ENCODE peak calls at places on chromosomes 6 and 20, in five cellular contexts. One of them, this sample, is unnamed.
A peak's percentile ranks its signal among the peaks of the same experiment; 100 is the strongest.

GRCh38 chr6:160519603-160520042 is 144.5 kb downstream of the LPA start:
- DNase-seq in OCI-LY7: no peak
- DNase-seq in AG04450: no peak
- DNase-seq in left lung: no peak
- DNase-seq in adrenal gland: no peak
- DNase-seq in this sample: no peak

GRCh38 chr6:77467038-77467437 is 3.7 kb upstream of the HTR1B start:
- DNase-seq in OCI-LY7: no peak
- DNase-seq in AG04450: no peak
- DNase-seq in left lung: no peak
- DNase-seq in adrenal gland: no peak
- DNase-seq in this sample: no peak

GRCh38 chr6:150915156-150915555 is 49.7 kb downstream of the MTHFD1L start:
- DNase-seq in OCI-LY7: no peak
- DNase-seq in AG04450: no peak
- DNase-seq in left lung: no peak
- DNase-seq in adrenal gland: no peak
- DNase-seq in this sample: no peak

GRCh38 chr6:68639826-68640505 is 4.9 kb downstream of the ADGRB3 start:
- DNase-seq in OCI-LY7: no peak
- DNase-seq in AG04450: no peak
- DNase-seq in left lung: no peak
- DNase-seq in adrenal gland: no peak
- DNase-seq in this sample: no peak

GRCh38 chr20:44552950-44553908 is 29.1 kb upstream of the PKIG start:
- DNase-seq in OCI-LY7: no peak
- DNase-seq in AG04450: peak; percentile 73
- DNase-seq in left lung: no peak
- DNase-seq in adrenal gland: no peak
- DNase-seq in this sample: no peak

GRCh38 chr20:58478141-58478805 is 36.9 kb downstream of the APCDD1L start:
- DNase-seq in OCI-LY7: no peak
- DNase-seq in AG04450: no peak
- DNase-seq in left lung: no peak
- DNase-seq in adrenal gland: no peak
- DNase-seq in this sample: no peak

GRCh38 chr6:157314705-157315321 is 8.5 kb downstream of the TMEM242 start:
- DNase-seq in OCI-LY7: peak; percentile 81
- DNase-seq in AG04450: peak; percentile 64
- DNase-seq in left lung: no peak
- DNase-seq in adrenal gland: no peak
- DNase-seq in this sample: no peak

GRCh38 chr6:26157150-26157837 is 70.1 kb downstream of the HFE start:
- DNase-seq in OCI-LY7: peak; percentile 92
- DNase-seq in AG04450: no peak
- DNase-seq in left lung: peak; percentile 76
- DNase-seq in adrenal gland: peak; percentile 75
- DNase-seq in this sample: peak; percentile 72

GRCh38 chr20:7984192-7984591 is 35.4 kb downstream of the TMX4 start:
- DNase-seq in OCI-LY7: no peak
- DNase-seq in AG04450: no peak
- DNase-seq in left lung: no peak
- DNase-seq in adrenal gland: no peak
- DNase-seq in this sample: no peak

GRCh38 chr6:140138311-140138994 is 764.0 kb upstream of the CITED2 start:
- DNase-seq in OCI-LY7: no peak
- DNase-seq in AG04450: no peak
- DNase-seq in left lung: no peak
- DNase-seq in adrenal gland: no peak
- DNase-seq in this sample: no peak

GRCh38 chr20:24497851-24498250 is 28.4 kb downstream of the SYNDIG1 start:
- DNase-seq in OCI-LY7: no peak
- DNase-seq in AG04450: no peak
- DNase-seq in left lung: no peak
- DNase-seq in adrenal gland: no peak
- DNase-seq in this sample: no peak

GRCh38 chr6:34497411-34497810 is 31.5 kb downstream of the PACSIN1 start:
- DNase-seq in OCI-LY7: no peak
- DNase-seq in AG04450: no peak
- DNase-seq in left lung: no peak
- DNase-seq in adrenal gland: no peak
- DNase-seq in this sample: no peak

GRCh38 chr20:3313681-3314080 is 74.7 kb upstream of the SLC4A11 start:
- DNase-seq in OCI-LY7: no peak
- DNase-seq in AG04450: no peak
- DNase-seq in left lung: no peak
- DNase-seq in adrenal gland: peak; percentile 51
- DNase-seq in this sample: no peak

GRCh38 chr6:25263602-25264001 is 15.6 kb upstream of the CARMIL1 start:
- DNase-seq in OCI-LY7: no peak
- DNase-seq in AG04450: no peak
- DNase-seq in left lung: no peak
- DNase-seq in adrenal gland: no peak
- DNase-seq in this sample: no peak

GRCh38 chr20:46129955-46130481 is 11.9 kb downstream of the CD40 start:
- DNase-seq in OCI-LY7: no peak
- DNase-seq in AG04450: no peak
- DNase-seq in left lung: no peak
- DNase-seq in adrenal gland: no peak
- DNase-seq in this sample: no peak

GRCh38 chr20:59723607-59724456 is 119.5 kb downstream of the PHACTR3 start:
- DNase-seq in OCI-LY7: no peak
- DNase-seq in AG04450: no peak
- DNase-seq in left lung: no peak
- DNase-seq in adrenal gland: no peak
- DNase-seq in this sample: no peak

GRCh38 chr6:88913471-88913870 is 49.9 kb downstream of the RNGTT start:
- DNase-seq in OCI-LY7: no peak
- DNase-seq in AG04450: no peak
- DNase-seq in left lung: no peak
- DNase-seq in adrenal gland: no peak
- DNase-seq in this sample: no peak

GRCh38 chr6:139407718-139408222 is 33.3 kb upstream of the CITED2 start:
- DNase-seq in OCI-LY7: no peak
- DNase-seq in AG04450: peak; percentile 74
- DNase-seq in left lung: no peak
- DNase-seq in adrenal gland: no peak
- DNase-seq in this sample: no peak

GRCh38 chr6:100246206-100246605 is 218.5 kb downstream of the SIM1 start:
- DNase-seq in OCI-LY7: no peak
- DNase-seq in AG04450: no peak
- DNase-seq in left lung: no peak
- DNase-seq in adrenal gland: no peak
- DNase-seq in this sample: no peak

GRCh38 chr6:107154131-107154906 is 39.0 kb upstream of the BEND3 start:
- DNase-seq in OCI-LY7: no peak
- DNase-seq in AG04450: no peak
- DNase-seq in left lung: peak; percentile 37
- DNase-seq in adrenal gland: no peak
- DNase-seq in this sample: no peak

GRCh38 chr6:7201732-7202541 is 94.2 kb downstream of the RREB1 start:
- DNase-seq in OCI-LY7: peak; percentile 44
- DNase-seq in AG04450: no peak
- DNase-seq in left lung: peak; percentile 88
- DNase-seq in adrenal gland: no peak
- DNase-seq in this sample: no peak

GRCh38 chr6:56923565-56923964 is 31.3 kb upstream of the BEND6 start:
- DNase-seq in OCI-LY7: no peak
- DNase-seq in AG04450: no peak
- DNase-seq in left lung: no peak
- DNase-seq in adrenal gland: no peak
- DNase-seq in this sample: no peak

GRCh38 chr20:48597521-48598302 is 230.1 kb downstream of the PREX1 start:
- DNase-seq in OCI-LY7: no peak
- DNase-seq in AG04450: no peak
- DNase-seq in left lung: no peak
- DNase-seq in adrenal gland: no peak
- DNase-seq in this sample: no peak

GRCh38 chr6:16947461-16948159 is 154.2 kb upstream of the STMND1 start:
- DNase-seq in OCI-LY7: no peak
- DNase-seq in AG04450: peak; percentile 92
- DNase-seq in left lung: no peak
- DNase-seq in adrenal gland: peak; percentile 65
- DNase-seq in this sample: peak; percentile 24

GRCh38 chr20:45014671-45015415 is 48.5 kb downstream of the STK4 start:
- DNase-seq in OCI-LY7: no peak
- DNase-seq in AG04450: no peak
- DNase-seq in left lung: no peak
- DNase-seq in adrenal gland: no peak
- DNase-seq in this sample: no peak

GRCh38 chr6:51489133-51489532 is 598.3 kb downstream of the PKHD1 start:
- DNase-seq in OCI-LY7: no peak
- DNase-seq in AG04450: no peak
- DNase-seq in left lung: no peak
- DNase-seq in adrenal gland: no peak
- DNase-seq in this sample: no peak

GRCh38 chr6:27871919-27872633 is 40.1 kb downstream of the OR2B2 start:
- DNase-seq in OCI-LY7: peak; percentile 95
- DNase-seq in AG04450: peak; percentile 96
- DNase-seq in left lung: peak; percentile 88
- DNase-seq in adrenal gland: peak; percentile 83
- DNase-seq in this sample: peak; percentile 52

GRCh38 chr20:44218441-44218840 is 7.9 kb upstream of the OSER1 start:
- DNase-seq in OCI-LY7: no peak
- DNase-seq in AG04450: no peak
- DNase-seq in left lung: no peak
- DNase-seq in adrenal gland: no peak
- DNase-seq in this sample: no peak

GRCh38 chr20:49701313-49701731 is 12.4 kb downstream of the B4GALT5 start:
- DNase-seq in OCI-LY7: no peak
- DNase-seq in AG04450: no peak
- DNase-seq in left lung: no peak
- DNase-seq in adrenal gland: no peak
- DNase-seq in this sample: no peak

GRCh38 chr20:23926941-23927872 is 47.7 kb upstream of the CST5 start:
- DNase-seq in OCI-LY7: no peak
- DNase-seq in AG04450: no peak
- DNase-seq in left lung: no peak
- DNase-seq in adrenal gland: peak; percentile 19
- DNase-seq in this sample: no peak

GRCh38 chr6:85923013-85923430 is 280.3 kb upstream of the SYNCRIP start:
- DNase-seq in OCI-LY7: peak; percentile 44
- DNase-seq in AG04450: peak; percentile 6
- DNase-seq in left lung: no peak
- DNase-seq in adrenal gland: peak; percentile 51
- DNase-seq in this sample: no peak

GRCh38 chr20:40016359-40016758 is 672.7 kb downstream of the MAFB start:
- DNase-seq in OCI-LY7: no peak
- DNase-seq in AG04450: no peak
- DNase-seq in left lung: no peak
- DNase-seq in adrenal gland: no peak
- DNase-seq in this sample: no peak

GRCh38 chr6:106890447-106890846 is 84.1 kb downstream of the CD24 start:
- DNase-seq in OCI-LY7: no peak
- DNase-seq in AG04450: no peak
- DNase-seq in left lung: no peak
- DNase-seq in adrenal gland: no peak
- DNase-seq in this sample: no peak

GRCh38 chr20:60048634-60049578 is 90.7 kb downstream of the CDH26 start:
- DNase-seq in OCI-LY7: peak; percentile 5
- DNase-seq in AG04450: no peak
- DNase-seq in left lung: no peak
- DNase-seq in adrenal gland: no peak
- DNase-seq in this sample: no peak

GRCh38 chr20:46070215-46070910 is 19.4 kb downstream of the NCOA5 start:
- DNase-seq in OCI-LY7: no peak
- DNase-seq in AG04450: peak; percentile 41
- DNase-seq in left lung: no peak
- DNase-seq in adrenal gland: no peak
- DNase-seq in this sample: no peak

GRCh38 chr20:3461191-3461874 is 9.5 kb upstream of the ATRN start:
- DNase-seq in OCI-LY7: no peak
- DNase-seq in AG04450: no peak
- DNase-seq in left lung: no peak
- DNase-seq in adrenal gland: no peak
- DNase-seq in this sample: no peak

GRCh38 chr20:31713312-31714049 is 9.2 kb downstream of the BCL2L1 start:
- DNase-seq in OCI-LY7: no peak
- DNase-seq in AG04450: peak; percentile 74
- DNase-seq in left lung: no peak
- DNase-seq in adrenal gland: peak; percentile 77
- DNase-seq in this sample: peak; percentile 83

GRCh38 chr20:31712564-31713311 is 9.9 kb downstream of the BCL2L1 start:
- DNase-seq in OCI-LY7: no peak
- DNase-seq in AG04450: peak; percentile 67
- DNase-seq in left lung: peak; percentile 78
- DNase-seq in adrenal gland: peak; percentile 92
- DNase-seq in this sample: peak; percentile 88

GRCh38 chr20:31710423-31711250 is 12.0 kb downstream of the BCL2L1 start:
- DNase-seq in OCI-LY7: no peak
- DNase-seq in AG04450: no peak
- DNase-seq in left lung: peak; percentile 69
- DNase-seq in adrenal gland: no peak
- DNase-seq in this sample: no peak

GRCh38 chr20:31711416-31712111 is 11.1 kb downstream of the BCL2L1 start:
- DNase-seq in OCI-LY7: no peak
- DNase-seq in AG04450: no peak
- DNase-seq in left lung: no peak
- DNase-seq in adrenal gland: no peak
- DNase-seq in this sample: no peak

GRCh38 chr20:31712112-31712553 is 10.5 kb downstream of the BCL2L1 start:
- DNase-seq in OCI-LY7: no peak
- DNase-seq in AG04450: no peak
- DNase-seq in left lung: no peak
- DNase-seq in adrenal gland: peak; percentile 53
- DNase-seq in this sample: peak; percentile 43
- H3K4me3 ChIP-seq in OCI-LY7: no peak overlapping the region
- H3K4me3 ChIP-seq in AG04450: no peak overlapping the region
- H3K4me3 ChIP-seq in left lung: no peak overlapping the region
- H3K4me3 ChIP-seq in adrenal gland: peak overlapping the region; percentile 16
- H3K4me3 ChIP-seq in this sample: no peak overlapping the region

GRCh38 chr6:122180132-122180531 is 219.3 kb upstream of the HSF2 start:
- DNase-seq in OCI-LY7: no peak
- DNase-seq in AG04450: no peak
- DNase-seq in left lung: no peak
- DNase-seq in adrenal gland: no peak
- DNase-seq in this sample: no peak
- TF ChIP-seq CTCF in OCI-LY7: no peak
- TF ChIP-seq CTCF in AG04450: peak; percentile 40
- TF ChIP-seq CTCF in left lung: no peak
- TF ChIP-seq CTCF in adrenal gland: no peak
- TF ChIP-seq CTCF in this sample: peak; percentile 9

GRCh38 chr6:41970436-41970846 is 28.8 kb upstream of the CCND3 start:
- DNase-seq in OCI-LY7: peak; percentile 21
- DNase-seq in AG04450: no peak
- DNase-seq in left lung: peak; percentile 73
- DNase-seq in adrenal gland: peak; percentile 65
- DNase-seq in this sample: no peak
- H3K27ac ChIP-seq in OCI-LY7: peak overlapping the region; percentile 10
- H3K27ac ChIP-seq in AG04450: no peak overlapping the region
- H3K27ac ChIP-seq in left lung: peak overlapping the region; percentile 20
- H3K27ac ChIP-seq in adrenal gland: peak overlapping the region; percentile 15
- H3K27ac ChIP-seq in this sample: no peak overlapping the region

DNA sequence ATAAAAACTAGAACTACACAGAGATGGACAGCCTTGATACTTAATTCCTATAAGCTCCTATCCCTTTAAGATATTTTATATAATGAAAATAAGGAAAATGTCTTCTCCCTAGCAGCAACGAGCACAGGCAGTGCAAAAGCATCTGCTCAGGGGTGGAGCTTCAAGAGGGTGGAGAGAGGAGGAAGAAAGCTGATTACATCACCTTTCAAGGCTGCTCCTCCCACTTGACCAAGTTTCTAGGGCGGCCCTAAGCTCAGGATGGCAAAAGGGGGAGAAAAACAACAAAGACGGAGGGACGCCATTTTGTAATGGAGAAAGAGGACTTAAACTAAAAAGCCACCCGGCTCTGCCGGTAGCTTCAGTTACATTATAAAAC is 2.2 kb downstream of the PPP1R10 start:
- DNase-seq in OCI-LY7: peak; percentile 97
- DNase-seq in AG04450: peak; percentile 96
- DNase-seq in left lung: peak; percentile 89
- DNase-seq in adrenal gland: peak; percentile 88
- DNase-seq in this sample: peak; percentile 83
- H3K4me3 ChIP-seq in OCI-LY7: peak overlapping the region; percentile 88
- H3K4me3 ChIP-seq in AG04450: peak overlapping the region; percentile 94
- H3K4me3 ChIP-seq in left lung: peak overlapping the region; percentile 80
- H3K4me3 ChIP-seq in adrenal gland: peak overlapping the region; percentile 61
- H3K4me3 ChIP-seq in this sample: peak overlapping the region; percentile 78

This sample was measured in uterus.